ENCODE peak calls at places on chromosomes 3 and 15, in seven cellular contexts. R is SK-N-MC, L is A549, P is astrocyte, A is heart left ventricle, O is PC-3, S is K562. B is an unnamed sample.

GRCh38 chr15:89768071-89768500 is 8.0 kb upstream of the MESP2 start:
- DNase-seq in O (no peak), A (peak), L (no peak), R (no peak), S (peak), P (no peak), B (peak)

GRCh38 chr3:147120029-147120428 is 286.3 kb downstream of the ZIC4 start:
- DNase-seq in R (no peak), O (peak), P (peak), A (no peak), S (no peak), L (peak), B (no peak)

GRCh38 chr3:99878005-99878404 is 60.3 kb downstream of the CMSS1 start:
- DNase-seq in L (peak), R (no peak), A (no peak), S (peak), O (peak), P (peak), B (no peak)

GRCh38 chr15:50883903-50884302 is 24.6 kb upstream of the AP4E1 start:
- DNase-seq in L (peak), R (no peak), A (no peak), S (peak), P (peak), O (peak), B (no peak)

GRCh38 chr15:95606551-95606950 is 723.9 kb upstream of the NR2F2 start:
- DNase-seq in P (no peak), O (no peak), R (peak), A (no peak), S (no peak), L (no peak), B (no peak)

GRCh38 chr15:72676838-72677237 is 9.1 kb downstream of the HIGD2B start:
- DNase-seq in A (no peak), O (no peak), P (no peak), S (no peak), R (no peak), L (no peak), B (no peak)

GRCh38 chr15:67144609-67145306 is 79.4 kb downstream of the SMAD3 start:
- DNase-seq in A (no peak), P (peak), R (no peak), S (no peak), O (no peak), L (no peak), B (no peak)

GRCh38 chr3:157782236-157782635 is 279.0 kb upstream of the VEPH1 start:
- DNase-seq in A (no peak), L (no peak), R (no peak), S (no peak), P (peak), O (peak), B (no peak)

GRCh38 chr3:14239940-14240339 is 61.3 kb downstream of the LSM3 start:
- DNase-seq in L (no peak), S (no peak), P (no peak), A (no peak), R (no peak), O (no peak), B (no peak)

GRCh38 chr3:88947013-88947412 is 160.4 kb upstream of the EPHA3 start:
- DNase-seq in L (no peak), O (no peak), A (no peak), S (no peak), P (no peak), R (no peak), B (no peak)

GRCh38 chr15:48647963-48648362 is 2.5 kb upstream of the FBN1 start:
- DNase-seq in L (peak), O (peak), P (no peak), S (no peak), A (no peak), R (no peak), B (no peak)

GRCh38 chr3:122395582-122395981 is 11.6 kb downstream of the FAM162A start:
- DNase-seq in P (no peak), O (no peak), R (no peak), S (no peak), A (no peak), L (no peak), B (no peak)

GRCh38 chr3:172142074-172143059 is 103.0 kb downstream of the FNDC3B start:
- DNase-seq in P (peak), A (no peak), O (peak), R (no peak), L (peak), S (peak), B (no peak)

GRCh38 chr15:81295466-81296145 is 28.3 kb downstream of the STARD5 start:
- DNase-seq in S (no peak), P (no peak), L (no peak), O (no peak), R (no peak), A (no peak), B (no peak)

GRCh38 chr15:40790723-40791122 is 16.2 kb upstream of the ZFYVE19 start:
- DNase-seq in S (no peak), P (peak), R (no peak), A (no peak), L (no peak), O (peak), B (no peak)

GRCh38 chr15:70826634-70827033 is 27.3 kb downstream of the LARP6 start:
- DNase-seq in P (peak), A (peak), O (peak), S (no peak), R (peak), L (peak), B (no peak)

GRCh38 chr15:67092726-67093125 is 27.3 kb downstream of the SMAD3 start:
- DNase-seq in P (no peak), S (no peak), A (no peak), L (no peak), R (no peak), O (no peak), B (no peak)

GRCh38 chr3:141643391-141643790 is 94.7 kb upstream of the RNF7 start:
- DNase-seq in R (no peak), P (peak), O (peak), L (no peak), A (no peak), S (no peak), B (no peak)

GRCh38 chr3:188507244-188507720 is 353.3 kb downstream of the LPP start:
- DNase-seq in P (peak), S (no peak), L (no peak), A (no peak), R (peak), O (no peak), B (no peak)

GRCh38 chr3:150739200-150739863 is 23.6 kb downstream of the SIAH2 start:
- DNase-seq in R (peak), L (no peak), P (no peak), O (no peak), S (no peak), A (no peak), B (no peak)

GRCh38 chr3:185175370-185175987 is 22.6 kb upstream of the C3orf70 start:
- DNase-seq in S (peak), O (no peak), R (no peak), A (peak), P (no peak), L (no peak), B (peak)

GRCh38 chr3:124594581-124594980 is 135.7 kb upstream of the UMPS start:
- DNase-seq in A (no peak), O (no peak), R (no peak), S (peak), P (no peak), L (no peak), B (no peak)

GRCh38 chr3:143192193-143192592 is 72.6 kb downstream of the CHST2 start:
- DNase-seq in O (no peak), R (no peak), P (no peak), A (no peak), L (no peak), S (no peak), B (no peak)

GRCh38 chr15:28101201-28101600 is 2.1 kb upstream of the OCA2 start:
- DNase-seq in R (no peak), P (no peak), L (no peak), A (no peak), S (no peak), O (no peak), B (peak)

GRCh38 chr3:195213639-195214315 is 57.2 kb downstream of the XXYLT1 start:
- DNase-seq in L (no peak), S (no peak), A (no peak), P (no peak), O (no peak), R (no peak), B (no peak)

GRCh38 chr15:63544253-63545026 is 40.0 kb downstream of the USP3 start:
- DNase-seq in L (no peak), R (no peak), S (peak), A (no peak), P (no peak), O (no peak), B (no peak)

GRCh38 chr3:87792532-87793321 is 266.1 kb downstream of the CGGBP1 start:
- DNase-seq in S (peak), P (no peak), L (peak), R (no peak), O (peak), A (no peak), B (peak)

GRCh38 chr3:58419782-58420512 is 13.7 kb downstream of the PDHB start:
- DNase-seq in P (no peak), S (no peak), R (no peak), L (no peak), A (peak), O (peak), B (no peak)

GRCh38 chr3:127688416-127689265 is 15.9 kb downstream of the ABTB1 start:
- DNase-seq in P (peak), R (no peak), A (peak), O (peak), S (no peak), L (no peak), B (peak)

GRCh38 chr15:92714457-92715401 is 59.2 kb upstream of the FAM174B start:
- DNase-seq in O (peak), R (no peak), S (peak), A (peak), L (peak), P (peak), B (peak)
- H3K27ac ChIP-seq in O (no peak), R (no peak), S (no peak), A (peak), L (peak), P (peak), B (peak)

GRCh38 chr3:37179144-37179967 is 5.0 kb upstream of the LRRFIP2 start:
- DNase-seq in S (peak), O (no peak), R (no peak), A (no peak), P (no peak), L (no peak), B (no peak)

GRCh38 chr3:37182816-37183215 is 8.4 kb upstream of the LRRFIP2 start:
- DNase-seq in L (no peak), A (no peak), R (no peak), O (no peak), P (no peak), S (no peak), B (no peak)

GRCh38 chr3:37183976-37184375 is 9.6 kb upstream of the LRRFIP2 start:
- DNase-seq in A (no peak), O (no peak), S (no peak), P (peak), R (no peak), L (no peak), B (no peak)

GRCh38 chr3:37183375-37183831 is 9.0 kb upstream of the LRRFIP2 start:
- DNase-seq in S (no peak), L (peak), A (no peak), R (no peak), P (peak), O (peak), B (no peak)

DNA sequence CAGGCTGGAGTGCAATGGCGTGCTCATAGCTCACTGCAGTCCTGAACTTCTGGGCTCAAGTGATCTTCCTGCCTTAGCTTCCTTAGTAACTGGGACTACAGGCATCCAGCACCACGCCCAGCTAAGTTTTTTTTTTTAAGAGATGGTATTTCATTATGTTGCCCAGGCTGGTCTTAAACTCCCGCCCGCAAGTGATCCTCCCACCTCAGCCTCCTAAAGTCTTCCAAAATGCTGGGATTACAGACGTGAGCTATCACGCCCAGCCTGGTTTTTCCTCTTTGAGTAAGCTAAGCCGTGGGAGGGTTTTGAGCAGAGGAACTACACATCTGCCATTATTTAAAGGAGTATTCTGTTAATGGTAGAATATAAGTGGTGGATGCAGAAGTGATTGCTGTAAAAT is 7.4 kb upstream of the LRRFIP2 start:
- DNase-seq in L (no peak), A (no peak), O (peak), S (peak), P (no peak), R (no peak), B (no peak)
- H3K27ac ChIP-seq in L (peak), A (no peak), O (peak), S (peak), P (no peak), R (no peak), B (no peak)

GRCh38 chr3:12660196-12660595 is 3.7 kb downstream of the RAF1 start:
- DNase-seq in A (no peak), R (no peak), S (no peak), P (no peak), L (no peak), O (no peak), B (no peak)
- H3K27ac ChIP-seq in A (peak), R (peak), S (peak), P (peak), L (no peak), O (no peak), B (no peak)

DNA sequence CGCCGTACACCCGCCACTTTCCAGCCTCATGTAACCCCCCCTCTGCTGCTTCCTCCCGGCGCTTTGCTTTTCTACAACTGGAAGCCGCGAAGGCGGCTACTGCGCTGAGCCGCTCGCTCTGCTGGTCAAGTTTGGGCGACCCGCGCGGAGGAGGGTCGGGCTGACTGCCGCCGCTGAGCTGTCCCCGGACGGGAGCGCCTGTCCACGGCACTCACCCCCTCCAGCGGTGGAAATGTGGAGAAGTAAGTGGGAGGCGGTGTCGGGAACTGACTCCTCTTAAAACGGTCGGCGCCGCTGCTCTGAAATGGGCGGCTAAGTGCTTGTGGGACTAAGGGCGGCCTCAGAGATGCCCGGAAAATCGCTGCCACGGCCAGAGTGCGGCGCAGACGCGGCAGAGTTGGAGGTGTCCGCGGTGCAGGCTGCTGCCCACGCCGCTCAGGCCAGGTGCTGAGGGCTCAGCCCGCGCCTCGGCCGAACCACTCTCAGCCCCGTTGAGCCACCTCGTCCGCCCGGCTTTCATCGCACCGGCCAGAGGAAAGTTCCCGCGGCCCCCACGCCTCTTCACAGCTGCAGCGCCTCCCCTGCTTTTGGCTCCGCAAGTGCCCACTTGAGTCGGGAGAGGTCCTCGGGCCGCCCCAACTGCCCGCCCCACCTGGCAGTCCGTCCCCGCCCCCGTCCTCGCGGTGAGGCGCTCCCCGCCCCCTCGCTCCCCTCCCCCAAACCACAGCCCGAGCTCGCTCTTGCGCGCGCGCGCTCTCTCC is 394 bp upstream of the EPHA6 start:
- DNase-seq in P (peak), O (peak), L (peak), S (no peak), R (no peak), A (peak), B (peak)
- H3K27ac ChIP-seq in P (no peak), O (no peak), L (peak), S (no peak), R (no peak), A (no peak), B (no peak)

GRCh38 chr3:37248179-37248578 is 73.8 kb upstream of the LRRFIP2 start:
- DNase-seq in O (no peak), P (no peak), R (no peak), A (no peak), S (no peak), L (no peak), B (no peak)

GRCh38 chr3:37249294-37249693 is 74.9 kb upstream of the LRRFIP2 start:
- DNase-seq in L (no peak), S (no peak), P (no peak), O (no peak), R (no peak), A (no peak), B (no peak)

GRCh38 chr3:37250435-37250834 is 76.1 kb upstream of the LRRFIP2 start:
- DNase-seq in R (no peak), S (no peak), O (peak), L (no peak), A (no peak), P (peak), B (no peak)

GRCh38 chr3:37247398-37248114 is 73.2 kb upstream of the LRRFIP2 start:
- DNase-seq in O (no peak), L (no peak), R (no peak), A (no peak), S (no peak), P (no peak), B (no peak)

DNA sequence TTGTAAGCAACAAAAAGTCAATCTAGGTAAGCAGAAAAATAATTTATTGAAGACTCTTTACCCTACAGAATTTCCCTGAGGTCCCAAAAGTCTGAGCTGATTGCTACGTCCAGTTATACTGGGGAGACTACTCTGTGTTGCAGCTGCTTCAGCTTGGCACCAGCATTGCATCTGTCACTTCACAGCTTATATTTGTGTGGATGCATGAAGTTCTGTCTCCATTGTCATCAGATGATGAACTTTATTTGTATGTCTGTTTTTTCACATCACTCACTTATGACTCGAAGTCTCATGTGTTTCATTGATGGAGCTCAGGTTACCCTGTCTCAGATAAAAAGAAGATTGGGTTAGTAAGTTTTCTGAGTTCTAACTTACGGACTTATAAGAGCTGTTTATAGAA is 75.3 kb upstream of the LRRFIP2 start:
- DNase-seq in R (no peak), A (no peak), O (peak), P (no peak), L (no peak), S (no peak), B (no peak)
- H3K27ac ChIP-seq in R (no peak), A (no peak), O (no peak), P (no peak), L (no peak), S (no peak), B (no peak)

GRCh38 chr15:57236561-57237281 is 139.6 kb upstream of the CGNL1 start:
- DNase-seq in P (no peak), R (no peak), L (no peak), A (no peak), S (no peak), O (no peak), B (no peak)

GRCh38 chr15:57235865-57236264 is 140.4 kb upstream of the CGNL1 start:
- DNase-seq in L (peak), P (peak), O (no peak), S (peak), A (no peak), R (no peak), B (no peak)

GRCh38 chr15:57237282-57237642 is 139.0 kb upstream of the CGNL1 start:
- DNase-seq in L (no peak), A (no peak), R (no peak), S (no peak), P (no peak), O (no peak), B (no peak)

GRCh38 chr15:57234156-57234555 is 142.1 kb upstream of the CGNL1 start:
- DNase-seq in A (no peak), S (no peak), L (no peak), P (no peak), O (no peak), R (no peak), B (no peak)

GRCh38 chr15:57235186-57235585 is 141.1 kb upstream of the CGNL1 start:
- DNase-seq in L (no peak), O (no peak), A (no peak), P (no peak), R (no peak), S (no peak), B (no peak)
- H3K27ac ChIP-seq in L (no peak), O (no peak), A (no peak), P (peak), R (no peak), S (no peak), B (no peak)

B was measured in kidney.